ENCODE peak calls at places on chromosomes 13 and 19, in five cellular contexts. O is progenitor cell of endocrine pancreas, E is AG09319, L is cardiac muscle cell, J is putamen. P is an unnamed sample.

GRCh38 chr19:55585658-55586339 is 5.2 kb upstream of the ZNF579 start:
- DNase-seq in J (peak; percentile 77), L (peak; percentile 93), E (no peak), O (peak; percentile 78), P (peak; percentile 63)

GRCh38 chr19:46633130-46633529 is 2.9 kb downstream of the GNG8 start:
- DNase-seq in O (no peak), J (no peak), E (no peak), L (no peak), P (no peak)

GRCh38 chr19:45423033-45423588 is 606 bp downstream of the ERCC1 start:
- DNase-seq in E (no peak), L (no peak), J (no peak), O (no peak), P (no peak)

GRCh38 chr13:101612736-101613135 is 160.3 kb downstream of the ITGBL1 start:
- DNase-seq in J (no peak), L (no peak), E (no peak), O (no peak), P (no peak)

GRCh38 chr13:36352350-36352749 is 6.2 kb upstream of the SPART start:
- DNase-seq in O (no peak), E (no peak), J (no peak), L (no peak), P (no peak)

GRCh38 chr19:944663-945241 is 18.9 kb downstream of the ARID3A start:
- DNase-seq in E (no peak), O (no peak), J (no peak), L (no peak), P (no peak)

GRCh38 chr19:44939668-44940067 is 2.4 kb upstream of the APOC4 start:
- DNase-seq in L (peak; percentile 63), E (no peak), J (no peak), O (no peak), P (no peak)

GRCh38 chr19:18224525-18225354 is 1.5 kb downstream of the PDE4C start:
- DNase-seq in E (peak; percentile 98), J (peak; percentile 88), O (peak; percentile 96), L (peak; percentile 100), P (peak; percentile 94)

GRCh38 chr13:20127563-20128458 is 33.0 kb downstream of the GJA3 start:
- DNase-seq in E (no peak), J (peak; percentile 58), L (peak; percentile 65), O (peak; percentile 57), P (no peak)

GRCh38 chr13:51235756-51236564 is 13.8 kb downstream of the FAM124A start:
- DNase-seq in L (peak; percentile 29), E (no peak), J (no peak), O (no peak), P (no peak)

GRCh38 chr19:39126593-39127187 is 1.1 kb downstream of the PAK4 start:
- DNase-seq in J (no peak), O (no peak), L (peak; percentile 44), E (no peak), P (no peak)

GRCh38 chr13:29844441-29844840 is 6.0 kb downstream of the UBL3 start:
- DNase-seq in O (no peak), J (no peak), E (no peak), L (no peak), P (no peak)

GRCh38 chr13:113981201-113981605 is 7.3 kb upstream of the C13orf46 start:
- DNase-seq in E (no peak), J (no peak), L (no peak), O (no peak), P (no peak)

GRCh38 chr13:77584111-77584510 is 48.6 kb downstream of the SCEL start:
- DNase-seq in O (no peak), E (no peak), L (no peak), J (peak; percentile 91), P (no peak)

GRCh38 chr19:49217382-49217781 is 59.8 kb downstream of the TRPM4 start:
- DNase-seq in L (peak; percentile 84), E (no peak), J (no peak), O (no peak), P (no peak)

GRCh38 chr13:112442483-112443090 is 66.4 kb downstream of the SPACA7 start:
- DNase-seq in E (no peak), J (no peak), O (no peak), L (peak; percentile 3), P (no peak)

GRCh38 chr13:64810701-64811258 is 2419.4 kb downstream of the PCDH9 start:
- DNase-seq in O (no peak), L (peak; percentile 11), J (no peak), E (no peak), P (peak; percentile 16)

GRCh38 chr19:10095948-10096614 is 6.4 kb downstream of the ANGPTL6 start:
- DNase-seq in E (peak; percentile 79), J (peak; percentile 91), O (peak; percentile 79), L (peak; percentile 95), P (peak; percentile 60)

GRCh38 chr19:15123031-15123890 is 16.1 kb downstream of the SYDE1 start:
- DNase-seq in L (no peak), O (no peak), J (no peak), E (no peak), P (no peak)

GRCh38 chr19:2449019-2449418 is 7.7 kb downstream of the LMNB2 start:
- DNase-seq in O (no peak), J (no peak), L (no peak), E (no peak), P (no peak)

GRCh38 chr19:30941591-30941990 is 407.6 kb downstream of the TSHZ3 start:
- DNase-seq in J (no peak), E (no peak), O (no peak), L (no peak), P (no peak)

GRCh38 chr13:113900646-113901045 is 36.8 kb upstream of the GAS6 start:
- DNase-seq in L (no peak), E (no peak), O (no peak), J (no peak), P (no peak)

GRCh38 chr19:54707932-54708331 is 16.3 kb upstream of the KIR3DL3 start:
- DNase-seq in J (no peak), E (no peak), O (no peak), L (no peak), P (no peak)

P was measured in skeletal muscle cell.